ENCODE peak calls at places on chromosome 11, in four cellular contexts. G is breast epithelium, R is A549, E is prostate gland. O is an unnamed sample.

GRCh38 chr11:133021503-133021902 is 510.8 kb downstream of the OPCML start:
- DNase-seq in G (no peak), R (no peak), E (no peak), O (no peak)

GRCh38 chr11:70682760-70683159 is 284.4 kb downstream of the CTTN start:
- DNase-seq in G (no peak), R (no peak), E (no peak), O (no peak)

GRCh38 chr11:90704510-90704909 is 481.7 kb upstream of the CHORDC1 start:
- DNase-seq in G (no peak), R (no peak), E (no peak), O (no peak)

GRCh38 chr11:100914415-100914814 is 215.2 kb downstream of the PGR start:
- DNase-seq in G (no peak), R (no peak), E (no peak), O (no peak)

GRCh38 chr11:19903620-19904069 is 191.0 kb downstream of the NAV2 start:
- DNase-seq in G (peak), R (peak), E (peak), O (peak)

GRCh38 chr11:75328426-75329277 is 22.8 kb downstream of the ARRB1 start:
- DNase-seq in G (peak), R (peak), E (peak), O (peak)

GRCh38 chr11:61138940-61139339 is 22.3 kb downstream of the VPS37C start:
- DNase-seq in G (no peak), R (no peak), E (no peak), O (no peak)

GRCh38 chr11:18731949-18732821 is 6.2 kb upstream of the IGSF22 start:
- DNase-seq in G (no peak), R (peak), E (peak), O (peak)

GRCh38 chr11:94602430-94603372 is 35.5 kb downstream of the PIWIL4 start:
- DNase-seq in G (no peak), R (peak), E (peak), O (no peak)

GRCh38 chr11:128503231-128503991 is 83.9 kb downstream of the ETS1 start:
- DNase-seq in G (no peak), R (no peak), E (no peak), O (no peak)

GRCh38 chr11:26741036-26741435 is 19.2 kb upstream of the SLC5A12 start:
- DNase-seq in G (no peak), R (no peak), E (no peak), O (no peak)

GRCh38 chr11:15307600-15307999 is 192.9 kb downstream of the INSC start:
- DNase-seq in G (no peak), R (no peak), E (no peak), O (no peak)

GRCh38 chr11:71301858-71302533 is 49.6 kb upstream of the SHANK2 start:
- DNase-seq in G (peak), R (no peak), E (no peak), O (no peak)

GRCh38 chr11:44456544-44457270 is 108.8 kb upstream of the CD82 start:
- DNase-seq in G (no peak), R (peak), E (no peak), O (no peak)

GRCh38 chr11:40986320-40986719 is 473.1 kb downstream of the LRRC4C start:
- DNase-seq in G (no peak), R (no peak), E (no peak), O (no peak)

GRCh38 chr11:19777032-19777341 is 64.3 kb downstream of the NAV2 start:
- DNase-seq in G (no peak), R (peak), E (peak), O (no peak)

GRCh38 chr11:6301096-6301495 is 19.2 kb downstream of the CAVIN3 start:
- DNase-seq in G (no peak), R (no peak), E (no peak), O (no peak)

GRCh38 chr11:44007746-44008501 is 39.9 kb upstream of the ACCSL start:
- DNase-seq in G (no peak), R (no peak), E (no peak), O (no peak)

GRCh38 chr11:5923789-5924188 is 18.3 kb upstream of the OR56A3 start:
- DNase-seq in G (no peak), R (no peak), E (no peak), O (no peak)

GRCh38 chr11:19394525-19395016 is 153.8 kb upstream of the E2F8 start:
- DNase-seq in G (no peak), R (no peak), E (no peak), O (no peak)

GRCh38 chr11:129189646-129190045 is 2.5 kb downstream of the ARHGAP32 start:
- DNase-seq in G (no peak), R (no peak), E (no peak), O (no peak)

GRCh38 chr11:117186431-117186761 is 7.9 kb downstream of the SIDT2 start:
- DNase-seq in G (peak), R (no peak), E (no peak), O (no peak)

GRCh38 chr11:18727499-18728236 is 1.7 kb upstream of the IGSF22 start:
- DNase-seq in G (no peak), R (peak), E (no peak), O (peak)

GRCh38 chr11:34192481-34193401 is 87.3 kb downstream of the NAT10 start:
- DNase-seq in G (no peak), R (peak), E (peak), O (peak)

GRCh38 chr11:27395556-27396258 is 32.7 kb upstream of the CCDC34 start:
- DNase-seq in G (no peak), R (peak), E (peak), O (no peak)

GRCh38 chr11:78796956-78797355 is 222.3 kb upstream of the NARS2 start:
- DNase-seq in G (no peak), R (no peak), E (no peak), O (no peak)

GRCh38 chr11:11171854-11172253 is 181.2 kb downstream of the CSNK2A3 start:
- DNase-seq in G (no peak), R (no peak), E (no peak), O (no peak)

GRCh38 chr11:76666830-76667229 is 3.7 kb downstream of the LRRC32 start:
- DNase-seq in G (no peak), R (no peak), E (no peak), O (no peak)
- H3K4me3 ChIP-seq in G (peak), R (no peak), E (no peak), O (peak)

GRCh38 chr11:13963169-13963948 is 836 bp downstream of the SPON1 start:
- DNase-seq in G (no peak), R (no peak), E (no peak), O (no peak)
- H3K27ac ChIP-seq in G (peak), R (no peak), E (peak), O (no peak)

GRCh38 chr11:16382177-16382576 is 25.8 kb upstream of the SOX6 start:
- DNase-seq in G (no peak), R (no peak), E (no peak), O (no peak)
- TF ChIP-seq POLR2A in G (no peak), R (no peak), E (no peak), O (no peak)

GRCh38 chr11:108914211-108914610 is 249.3 kb downstream of the DDX10 start:
- DNase-seq in G (no peak), R (no peak), E (no peak), O (no peak)

GRCh38 chr11:108915666-108916065 is 250.8 kb downstream of the DDX10 start:
- DNase-seq in G (no peak), R (no peak), E (no peak), O (no peak)

GRCh38 chr11:108914981-108915380 is 250.1 kb downstream of the DDX10 start:
- DNase-seq in G (no peak), R (no peak), E (no peak), O (no peak)

GRCh38 chr11:108913204-108913603 is 248.3 kb downstream of the DDX10 start:
- DNase-seq in G (no peak), R (no peak), E (no peak), O (no peak)

DNA sequence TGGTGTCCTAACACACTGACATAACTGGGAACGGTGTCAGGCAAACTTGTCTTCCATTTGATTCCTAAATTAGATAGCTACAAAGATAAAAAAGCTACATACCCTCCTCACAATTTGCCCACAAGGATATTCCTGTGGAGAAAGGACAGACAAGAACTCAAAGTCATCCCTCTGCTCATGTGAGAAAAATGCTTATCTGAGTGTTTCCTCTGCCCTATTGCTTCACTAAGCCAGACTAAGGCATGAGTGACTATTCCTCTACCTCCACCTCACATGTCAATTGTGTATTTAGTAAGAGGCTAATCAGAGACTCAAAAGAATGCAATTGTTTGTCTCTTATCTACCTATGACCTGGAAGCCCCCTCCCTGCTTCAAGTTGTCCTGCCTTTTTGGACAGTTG is 247.7 kb downstream of the DDX10 start:
- DNase-seq in G (no peak), R (no peak), E (no peak), O (no peak)
- H3K4me3 ChIP-seq in G (no peak), R (no peak), E (no peak), O (no peak)

DNA sequence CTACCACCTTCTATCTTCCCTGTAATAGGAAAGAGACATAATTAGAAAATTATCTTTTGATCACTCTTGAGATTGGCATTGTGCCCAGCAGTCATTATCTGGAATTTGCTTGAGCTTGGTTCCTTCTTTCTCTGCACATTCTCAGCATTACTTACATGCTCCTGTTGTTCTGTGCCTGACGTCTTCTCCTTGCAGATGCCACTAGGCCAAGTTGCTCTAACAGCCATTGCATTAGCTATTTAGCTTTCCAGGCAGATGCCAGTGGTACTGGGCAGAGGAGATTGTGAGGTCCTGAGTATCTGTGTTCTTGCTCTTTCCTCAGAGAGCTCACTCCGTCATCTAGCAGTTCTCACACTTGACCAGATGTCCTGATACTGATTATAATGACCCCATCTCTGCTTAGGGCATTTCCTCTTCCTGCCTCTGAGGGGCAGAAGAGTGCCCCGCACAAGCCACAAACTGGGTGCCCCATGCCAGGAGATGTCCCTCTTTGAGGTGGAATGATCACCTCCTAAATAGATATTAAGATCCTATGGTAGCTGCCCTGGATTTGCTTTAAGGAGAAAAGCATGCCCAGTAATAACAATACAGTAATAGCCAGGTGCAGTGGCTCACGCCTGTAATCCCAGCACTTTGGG is 30.7 kb downstream of the ARHGAP1 start:
- DNase-seq in G (no peak), R (peak), E (no peak), O (no peak)
- H3K27ac ChIP-seq in G (no peak), R (no peak), E (no peak), O (no peak)

GRCh38 chr11:1857064-1857463 is 4.2 kb downstream of the LSP1 start:
- DNase-seq in G (no peak), R (no peak), E (no peak), O (no peak)
- TF ChIP-seq POLR2A in G (no peak), R (no peak), E (no peak), O (no peak)

GRCh38 chr11:108498046-108498815 is at the start of gene POGLUT3:
- DNase-seq in G (no peak), R (peak), E (peak), O (no peak)

GRCh38 chr11:108494182-108494581 is 4.0 kb downstream of the POGLUT3 start:
- DNase-seq in G (no peak), R (no peak), E (no peak), O (no peak)

GRCh38 chr11:108498816-108499408 is 728 bp upstream of the POGLUT3 start:
- DNase-seq in G (no peak), R (no peak), E (no peak), O (no peak)

GRCh38 chr11:108497317-108498045 is 703 bp downstream of the POGLUT3 start:
- DNase-seq in G (peak), R (peak), E (peak), O (peak)

DNA sequence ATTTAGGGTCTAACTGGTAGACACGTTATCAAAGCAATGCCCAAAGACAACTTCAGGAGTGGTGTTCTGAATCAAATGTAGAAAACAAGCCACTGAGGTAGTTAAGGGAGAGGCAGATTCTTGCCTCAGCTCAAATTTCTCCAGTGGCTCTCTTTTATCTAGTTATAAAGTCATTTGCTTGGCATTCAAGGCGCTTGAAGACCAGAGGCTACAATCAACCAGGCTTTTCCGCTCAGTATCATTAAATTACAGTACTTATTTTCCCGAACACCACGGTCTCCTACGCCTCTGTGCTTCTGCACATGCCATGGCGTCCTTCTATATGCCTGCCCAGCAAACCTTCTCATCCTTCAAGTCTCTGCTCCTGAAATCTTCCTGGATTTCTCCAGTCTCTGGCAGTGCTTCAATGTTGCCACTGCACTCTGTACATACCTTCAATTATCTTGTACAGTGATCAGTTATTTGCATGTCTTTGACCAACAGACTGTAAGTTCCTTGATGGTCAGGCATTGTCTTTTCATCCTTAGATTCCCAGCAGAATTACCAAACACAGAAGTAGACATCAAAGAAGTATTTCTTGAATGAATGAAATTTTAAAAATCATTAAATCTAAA is 1.4 kb downstream of the POGLUT3 start:
- DNase-seq in G (no peak), R (no peak), E (no peak), O (no peak)
- H3K4me3 ChIP-seq in G (peak), R (no peak), E (no peak), O (peak)

GRCh38 chr11:30786392-30787120 is 200.4 kb upstream of the MPPED2 start:
- DNase-seq in G (no peak), R (no peak), E (no peak), O (no peak)
- H3K27ac ChIP-seq in G (peak), R (no peak), E (no peak), O (no peak)

GRCh38 chr11:12179521-12179920 is 69.1 kb downstream of the MICAL2 start:
- DNase-seq in G (no peak), R (no peak), E (no peak), O (no peak)

GRCh38 chr11:12177739-12178338 is 67.4 kb downstream of the MICAL2 start:
- DNase-seq in G (no peak), R (no peak), E (no peak), O (no peak)

GRCh38 chr11:12175694-12176241 is 65.4 kb downstream of the MICAL2 start:
- DNase-seq in G (no peak), R (peak), E (no peak), O (no peak)

GRCh38 chr11:12180257-12181205 is 70.1 kb downstream of the MICAL2 start:
- DNase-seq in G (no peak), R (no peak), E (no peak), O (no peak)

DNA sequence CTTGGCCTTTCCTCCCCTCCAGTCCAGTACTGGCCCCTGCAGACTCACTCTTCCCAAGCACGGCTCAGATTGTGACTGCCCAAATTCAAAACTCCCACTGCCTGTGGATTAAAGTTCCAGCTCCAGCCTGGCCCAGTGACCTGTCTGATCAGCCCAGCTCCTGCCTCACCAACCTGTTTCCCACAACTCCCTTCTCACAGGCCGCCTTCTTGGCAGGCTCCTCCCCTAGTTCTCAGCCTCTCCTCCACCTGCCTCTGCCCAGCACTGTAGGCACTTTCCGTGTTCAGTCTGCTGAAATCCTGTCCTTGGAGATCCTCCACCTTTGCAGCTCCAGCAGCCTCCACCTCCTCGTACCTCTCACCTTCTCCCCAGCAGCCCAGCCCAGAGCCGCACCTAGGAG is 68.6 kb downstream of the MICAL2 start:
- DNase-seq in G (peak), R (no peak), E (no peak), O (no peak)
- TF ChIP-seq POLR2A in G (no peak), R (no peak), E (no peak), O (no peak)

O was measured in tibial nerve.